ENCODE peak calls at places on chromosomes 12 and 14, in six cellular contexts. One of them, this sample, is unnamed.

GRCh38 chr12:3377056-3377455 is 113.9 kb upstream of the PRMT8 start:
- DNase-seq in heart left ventricle: no peak
- DNase-seq in lower lobe of right lung: no peak
- DNase-seq in OCI-LY7: no peak
- DNase-seq in GM12878: no peak
- DNase-seq in lung: peak; percentile 20
- DNase-seq in this sample: no peak

GRCh38 chr14:37406095-37406494 is 189.0 kb downstream of the FOXA1 start:
- DNase-seq in OCI-LY7: no peak
- DNase-seq in lower lobe of right lung: no peak
- DNase-seq in lung: no peak
- DNase-seq in heart left ventricle: no peak
- DNase-seq in GM12878: no peak
- DNase-seq in this sample: no peak

GRCh38 chr12:6533653-6534157 is 612 bp upstream of the GAPDH start:
- DNase-seq in OCI-LY7: peak; percentile 94
- DNase-seq in GM12878: no peak
- DNase-seq in lung: peak; percentile 70
- DNase-seq in lower lobe of right lung: peak; percentile 76
- DNase-seq in heart left ventricle: peak; percentile 89
- DNase-seq in this sample: no peak

GRCh38 chr14:68663385-68664076 is 129.3 kb downstream of the ZFP36L1 start:
- DNase-seq in heart left ventricle: no peak
- DNase-seq in lower lobe of right lung: no peak
- DNase-seq in OCI-LY7: no peak
- DNase-seq in GM12878: peak; percentile 77
- DNase-seq in lung: no peak
- DNase-seq in this sample: no peak

GRCh38 chr12:128818065-128819022 is 5.4 kb downstream of the SLC15A4 start:
- DNase-seq in GM12878: no peak
- DNase-seq in heart left ventricle: no peak
- DNase-seq in OCI-LY7: peak; percentile 54
- DNase-seq in lung: no peak
- DNase-seq in lower lobe of right lung: no peak
- DNase-seq in this sample: no peak

GRCh38 chr14:67652189-67652588 is 22.2 kb downstream of the VTI1B start:
- DNase-seq in lung: no peak
- DNase-seq in OCI-LY7: no peak
- DNase-seq in heart left ventricle: no peak
- DNase-seq in lower lobe of right lung: no peak
- DNase-seq in GM12878: no peak
- DNase-seq in this sample: no peak

GRCh38 chr14:51638071-51638944 is 13.4 kb upstream of the FRMD6 start:
- DNase-seq in lower lobe of right lung: no peak
- DNase-seq in lung: peak; percentile 30
- DNase-seq in OCI-LY7: no peak
- DNase-seq in heart left ventricle: no peak
- DNase-seq in GM12878: no peak
- DNase-seq in this sample: no peak

GRCh38 chr12:111295176-111295575 is 73.7 kb downstream of the PHETA1 start:
- DNase-seq in OCI-LY7: no peak
- DNase-seq in lung: no peak
- DNase-seq in heart left ventricle: no peak
- DNase-seq in GM12878: no peak
- DNase-seq in lower lobe of right lung: no peak
- DNase-seq in this sample: no peak

GRCh38 chr14:68979722-68980552 is 835 bp upstream of the ACTN1 start:
- DNase-seq in lower lobe of right lung: peak; percentile 73
- DNase-seq in heart left ventricle: peak; percentile 67
- DNase-seq in GM12878: no peak
- DNase-seq in lung: no peak
- DNase-seq in OCI-LY7: no peak
- DNase-seq in this sample: no peak

GRCh38 chr14:70782361-70782760 is 27.0 kb downstream of the MAP3K9 start:
- DNase-seq in OCI-LY7: no peak
- DNase-seq in lung: peak; percentile 36
- DNase-seq in heart left ventricle: no peak
- DNase-seq in GM12878: no peak
- DNase-seq in lower lobe of right lung: no peak
- DNase-seq in this sample: no peak

GRCh38 chr12:121805800-121806555 is 2.2 kb downstream of the SETD1B start:
- DNase-seq in OCI-LY7: no peak
- DNase-seq in lung: no peak
- DNase-seq in GM12878: no peak
- DNase-seq in lower lobe of right lung: no peak
- DNase-seq in heart left ventricle: no peak
- DNase-seq in this sample: no peak

GRCh38 chr14:20754308-20754707 is 8.6 kb downstream of the EDDM3A start:
- DNase-seq in GM12878: no peak
- DNase-seq in lung: no peak
- DNase-seq in heart left ventricle: no peak
- DNase-seq in lower lobe of right lung: no peak
- DNase-seq in OCI-LY7: no peak
- DNase-seq in this sample: no peak

GRCh38 chr12:67958187-67958586 is 31.1 kb upstream of the IFNG-AS1 start:
- DNase-seq in heart left ventricle: no peak
- DNase-seq in lower lobe of right lung: no peak
- DNase-seq in GM12878: no peak
- DNase-seq in lung: no peak
- DNase-seq in OCI-LY7: no peak
- DNase-seq in this sample: no peak

GRCh38 chr12:131853832-131854797 is 25.9 kb downstream of the MMP17 start:
- DNase-seq in GM12878: no peak
- DNase-seq in heart left ventricle: peak; percentile 5
- DNase-seq in OCI-LY7: no peak
- DNase-seq in lower lobe of right lung: no peak
- DNase-seq in lung: no peak
- DNase-seq in this sample: no peak

GRCh38 chr14:75200451-75200850 is 24.0 kb upstream of the TMED10 start:
- DNase-seq in GM12878: no peak
- DNase-seq in lower lobe of right lung: peak; percentile 71
- DNase-seq in lung: peak; percentile 82
- DNase-seq in heart left ventricle: no peak
- DNase-seq in OCI-LY7: no peak
- DNase-seq in this sample: no peak

GRCh38 chr12:74957636-74958035 is 252.0 kb downstream of the KCNC2 start:
- DNase-seq in GM12878: no peak
- DNase-seq in OCI-LY7: no peak
- DNase-seq in lung: no peak
- DNase-seq in heart left ventricle: no peak
- DNase-seq in lower lobe of right lung: no peak
- DNase-seq in this sample: no peak

GRCh38 chr12:96241484-96242256 is 47.5 kb downstream of the ELK3 start:
- DNase-seq in heart left ventricle: peak; percentile 45
- DNase-seq in lung: no peak
- DNase-seq in GM12878: no peak
- DNase-seq in OCI-LY7: no peak
- DNase-seq in lower lobe of right lung: peak; percentile 71
- DNase-seq in this sample: no peak

GRCh38 chr12:128586630-128587029 is 237.1 kb downstream of the SLC15A4 start:
- DNase-seq in OCI-LY7: no peak
- DNase-seq in lower lobe of right lung: no peak
- DNase-seq in lung: no peak
- DNase-seq in GM12878: no peak
- DNase-seq in heart left ventricle: no peak
- DNase-seq in this sample: no peak

GRCh38 chr14:104509673-104510072 is 69.9 kb upstream of the C14orf180 start:
- DNase-seq in lung: no peak
- DNase-seq in GM12878: no peak
- DNase-seq in heart left ventricle: no peak
- DNase-seq in lower lobe of right lung: no peak
- DNase-seq in OCI-LY7: no peak
- DNase-seq in this sample: no peak
- TF ChIP-seq CTCF in lung: no peak
- TF ChIP-seq CTCF in GM12878: peak; percentile 25
- TF ChIP-seq CTCF in heart left ventricle: peak; percentile 20
- TF ChIP-seq CTCF in lower lobe of right lung: no peak
- TF ChIP-seq CTCF in OCI-LY7: no peak
- TF ChIP-seq CTCF in this sample: no peak

GRCh38 chr12:126033746-126034145 is 968.5 kb downstream of the AACS start:
- DNase-seq in GM12878: no peak
- DNase-seq in lower lobe of right lung: no peak
- DNase-seq in lung: no peak
- DNase-seq in heart left ventricle: no peak
- DNase-seq in OCI-LY7: no peak
- DNase-seq in this sample: no peak

GRCh38 chr12:126030573-126030972 is 965.3 kb downstream of the AACS start:
- DNase-seq in heart left ventricle: no peak
- DNase-seq in OCI-LY7: no peak
- DNase-seq in lung: no peak
- DNase-seq in lower lobe of right lung: no peak
- DNase-seq in GM12878: no peak
- DNase-seq in this sample: no peak

GRCh38 chr12:126027816-126028215 is 962.6 kb downstream of the AACS start:
- DNase-seq in GM12878: no peak
- DNase-seq in heart left ventricle: no peak
- DNase-seq in lower lobe of right lung: no peak
- DNase-seq in OCI-LY7: no peak
- DNase-seq in lung: no peak
- DNase-seq in this sample: no peak
- H3K9me3 ChIP-seq in GM12878: no peaks in the 10 kb centered on the region
- H3K9me3 ChIP-seq in heart left ventricle: no peaks in the 10 kb centered on the region
- H3K9me3 ChIP-seq in lower lobe of right lung: no peaks in the 10 kb centered on the region
- H3K9me3 ChIP-seq in OCI-LY7: no peaks in the 10 kb centered on the region
- H3K9me3 ChIP-seq in lung: no peaks in the 10 kb centered on the region
- H3K9me3 ChIP-seq in this sample: no peaks in the 10 kb centered on the region

DNA sequence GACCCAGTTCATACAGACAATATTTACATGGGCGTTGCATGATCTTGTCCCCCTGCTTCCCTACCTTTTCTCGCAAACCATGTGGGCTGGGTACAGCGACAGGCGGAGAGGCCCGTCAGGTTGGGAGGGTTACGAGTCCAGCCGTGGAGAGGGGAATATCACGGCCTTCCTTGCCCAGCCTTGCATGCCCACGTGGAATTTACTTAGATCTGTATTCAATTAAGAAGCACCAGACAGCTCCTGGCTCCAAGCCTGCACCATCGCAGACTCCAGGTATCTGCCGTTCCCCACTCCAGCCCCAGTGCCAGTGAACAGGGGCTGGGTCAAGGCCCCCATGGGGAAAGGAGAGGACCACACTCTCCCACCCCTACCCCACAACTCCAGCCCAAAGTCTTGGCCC is 29.8 kb downstream of the BCL11B start:
- DNase-seq in lung: no peak
- DNase-seq in lower lobe of right lung: peak; percentile 9
- DNase-seq in OCI-LY7: no peak
- DNase-seq in GM12878: no peak
- DNase-seq in heart left ventricle: no peak
- DNase-seq in this sample: no peak
- H3K4me1 ChIP-seq in lung: peaks cover 4% of the 10 kb centered on the region
- H3K4me1 ChIP-seq in lower lobe of right lung: no peaks in the 10 kb centered on the region
- H3K4me1 ChIP-seq in OCI-LY7: no peaks in the 10 kb centered on the region
- H3K4me1 ChIP-seq in GM12878: no peaks in the 10 kb centered on the region
- H3K4me1 ChIP-seq in heart left ventricle: no peaks in the 10 kb centered on the region
- H3K4me1 ChIP-seq in this sample: peaks cover 44% of the 10 kb centered on the region

GRCh38 chr14:21924479-21924878 is 250.9 kb upstream of the OR4E1 start:
- DNase-seq in lower lobe of right lung: no peak
- DNase-seq in heart left ventricle: no peak
- DNase-seq in GM12878: peak; percentile 4
- DNase-seq in lung: no peak
- DNase-seq in OCI-LY7: peak; percentile 98
- DNase-seq in this sample: no peak
- TF ChIP-seq CTCF in lower lobe of right lung: no peak
- TF ChIP-seq CTCF in heart left ventricle: no peak
- TF ChIP-seq CTCF in GM12878: no peak
- TF ChIP-seq CTCF in lung: no peak
- TF ChIP-seq CTCF in OCI-LY7: peak; percentile 62
- TF ChIP-seq CTCF in this sample: no peak

GRCh38 chr14:28163897-28164296 is 602.7 kb upstream of the FOXG1 start:
- DNase-seq in lower lobe of right lung: no peak
- DNase-seq in heart left ventricle: no peak
- DNase-seq in lung: no peak
- DNase-seq in OCI-LY7: no peak
- DNase-seq in GM12878: no peak
- DNase-seq in this sample: no peak
- H3K9me3 ChIP-seq in lower lobe of right lung: no peaks in the 10 kb centered on the region
- H3K9me3 ChIP-seq in heart left ventricle: no peaks in the 10 kb centered on the region
- H3K9me3 ChIP-seq in lung: no peaks in the 10 kb centered on the region
- H3K9me3 ChIP-seq in OCI-LY7: peaks cover 11% of the 10 kb centered on the region
- H3K9me3 ChIP-seq in GM12878: no peaks in the 10 kb centered on the region
- H3K9me3 ChIP-seq in this sample: no peaks in the 10 kb centered on the region

DNA sequence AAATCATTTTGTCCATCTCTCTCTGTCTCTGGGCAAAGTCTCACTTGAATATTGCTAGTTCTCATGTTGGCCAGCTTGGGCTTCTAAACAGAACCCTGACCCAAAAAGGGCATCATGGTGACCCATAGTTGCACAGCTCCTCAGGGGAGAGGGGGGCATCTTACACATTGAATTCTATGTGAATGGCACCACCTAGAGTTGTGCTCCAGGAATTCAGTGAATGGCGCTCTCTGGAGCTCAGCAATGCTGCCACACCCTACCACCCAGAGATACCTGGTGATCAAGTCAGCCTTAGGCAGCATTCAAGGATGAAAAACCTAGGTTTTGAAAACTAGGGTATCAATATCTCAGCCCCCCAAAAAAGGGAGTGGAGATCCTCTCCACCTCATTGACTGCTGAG is 50.6 kb downstream of the SMUG1 start:
- DNase-seq in GM12878: no peak
- DNase-seq in lower lobe of right lung: no peak
- DNase-seq in OCI-LY7: peak; percentile 26
- DNase-seq in lung: no peak
- DNase-seq in heart left ventricle: no peak
- DNase-seq in this sample: no peak
- H3K4me1 ChIP-seq in GM12878: no peaks in the 10 kb centered on the region
- H3K4me1 ChIP-seq in lower lobe of right lung: no peaks in the 10 kb centered on the region
- H3K4me1 ChIP-seq in OCI-LY7: no peaks in the 10 kb centered on the region
- H3K4me1 ChIP-seq in lung: no peaks in the 10 kb centered on the region
- H3K4me1 ChIP-seq in heart left ventricle: no peaks in the 10 kb centered on the region
- H3K4me1 ChIP-seq in this sample: peaks cover 8% of the 10 kb centered on the region

DNA sequence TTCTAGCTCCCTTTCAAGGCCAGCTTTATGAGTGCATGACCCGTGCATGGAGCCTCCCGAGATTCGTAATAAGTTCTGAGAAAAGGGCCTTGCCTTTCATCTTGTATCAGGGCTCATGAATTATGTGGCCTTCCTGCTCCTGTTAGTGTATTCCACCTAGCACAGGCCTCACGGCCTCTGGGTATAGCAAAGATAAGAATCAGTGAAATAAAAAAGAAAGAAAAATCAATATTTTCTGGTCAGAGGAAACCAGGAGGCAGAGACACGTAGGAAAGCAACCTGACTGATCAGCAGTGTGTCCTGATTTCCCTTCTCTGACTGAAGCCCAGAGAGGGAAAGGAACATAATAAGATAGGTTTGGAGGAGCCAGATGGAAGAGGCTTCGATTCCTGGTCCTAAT is 111.3 kb downstream of the SLC35F4 start:
- DNase-seq in OCI-LY7: no peak
- DNase-seq in GM12878: no peak
- DNase-seq in lung: no peak
- DNase-seq in heart left ventricle: no peak
- DNase-seq in lower lobe of right lung: no peak
- DNase-seq in this sample: no peak
- TF ChIP-seq CTCF in OCI-LY7: no peak
- TF ChIP-seq CTCF in GM12878: no peak
- TF ChIP-seq CTCF in lung: no peak
- TF ChIP-seq CTCF in heart left ventricle: no peak
- TF ChIP-seq CTCF in lower lobe of right lung: no peak
- TF ChIP-seq CTCF in this sample: no peak

This sample was measured in esophagus squamous epithelium.